ENCODE peak calls at places on chromosomes 12 and 14, in ten cellular contexts. V is psoas muscle; K is small intestine; B is upper lobe of left lung; T is IMR-90; F is breast epithelium; D is CD4-positive, alpha-beta T cell; S is GM23248; Y is Peyer's patch; X is stomach. Z is an unnamed sample.

GRCh38 chr12:31813305-31813704 is 84.5 kb upstream of the AMN1 start:
- DNase-seq in Y (no peak), D (no peak), B (no peak), X (no peak), F (no peak), T (no peak), S (no peak), V (no peak), K (peak; percentile 71), Z (no peak)

GRCh38 chr14:87170179-87170578 is 822.8 kb downstream of the GALC start:
- DNase-seq in B (no peak), S (no peak), F (no peak), K (no peak), T (no peak), X (no peak), V (no peak), Y (no peak), D (no peak), Z (no peak)

GRCh38 chr12:80412343-80412953 is 31.6 kb upstream of the PTPRQ start:
- DNase-seq in D (no peak), X (no peak), F (no peak), Y (no peak), V (no peak), S (peak; percentile 80), B (no peak), T (peak; percentile 69), K (peak; percentile 27), Z (no peak)

GRCh38 chr12:18054925-18055324 is 35.1 kb downstream of the RERGL start:
- DNase-seq in V (no peak), S (no peak), B (no peak), K (no peak), F (no peak), T (no peak), X (no peak), D (no peak), Y (no peak), Z (no peak)

GRCh38 chr14:32597771-32598170 is 268.7 kb downstream of the AKAP6 start:
- DNase-seq in Y (no peak), V (no peak), K (no peak), D (no peak), F (no peak), X (no peak), S (peak; percentile 43), B (no peak), T (no peak), Z (no peak)

GRCh38 chr14:30355431-30355913 is 203.5 kb upstream of the G2E3 start:
- DNase-seq in B (no peak), D (no peak), X (no peak), T (no peak), V (no peak), S (no peak), Y (no peak), F (no peak), K (no peak), Z (no peak)

GRCh38 chr12:127176804-127177203 is 1090.2 kb upstream of the TMEM132C start:
- DNase-seq in K (no peak), V (no peak), T (no peak), Y (no peak), X (no peak), S (no peak), F (no peak), B (no peak), D (no peak), Z (no peak)

GRCh38 chr12:66107451-66107915 is 23.1 kb downstream of the LLPH start:
- DNase-seq in S (peak; percentile 92), X (peak; percentile 31), V (peak; percentile 55), B (peak; percentile 49), Y (peak; percentile 36), F (no peak), D (no peak), T (peak; percentile 94), K (peak; percentile 87), Z (no peak)

GRCh38 chr14:73289729-73290128 is 52.4 kb downstream of the PAPLN start:
- DNase-seq in T (peak; percentile 51), Y (no peak), D (no peak), X (no peak), B (no peak), F (no peak), K (no peak), V (no peak), S (peak; percentile 57), Z (no peak)

GRCh38 chr14:37946819-37947218 is 260.9 kb upstream of the SSTR1 start:
- DNase-seq in K (no peak), V (no peak), F (no peak), T (no peak), D (no peak), S (no peak), B (no peak), X (no peak), Y (no peak), Z (no peak)

GRCh38 chr12:6323340-6323994 is 13.0 kb downstream of the PLEKHG6 start:
- DNase-seq in K (peak; percentile 63), F (no peak), S (peak; percentile 98), Y (no peak), B (peak; percentile 64), X (peak; percentile 42), V (peak; percentile 85), T (peak; percentile 94), D (no peak), Z (no peak)

GRCh38 chr14:99256483-99256874 is 15.5 kb downstream of the BCL11B start:
- DNase-seq in B (no peak), X (no peak), S (no peak), K (no peak), D (no peak), V (no peak), T (no peak), F (no peak), Y (no peak), Z (no peak)

GRCh38 chr12:122895757-122896636 is at the start of gene VPS37B:
- DNase-seq in B (peak; percentile 74), S (peak; percentile 92), D (peak; percentile 91), V (peak; percentile 90), Y (peak; percentile 82), X (peak; percentile 87), F (peak; percentile 77), K (peak; percentile 72), T (peak; percentile 90), Z (peak; percentile 53)

GRCh38 chr12:79881351-79881750 is 53.5 kb downstream of the PPP1R12A start:
- DNase-seq in V (no peak), T (no peak), S (no peak), F (no peak), D (no peak), K (no peak), X (no peak), Y (no peak), B (no peak), Z (no peak)

GRCh38 chr12:58601529-58601928 is 318.8 kb downstream of the LRIG3 start:
- DNase-seq in F (no peak), S (no peak), B (no peak), Y (no peak), V (no peak), T (no peak), D (no peak), K (no peak), X (no peak), Z (no peak)

DNA sequence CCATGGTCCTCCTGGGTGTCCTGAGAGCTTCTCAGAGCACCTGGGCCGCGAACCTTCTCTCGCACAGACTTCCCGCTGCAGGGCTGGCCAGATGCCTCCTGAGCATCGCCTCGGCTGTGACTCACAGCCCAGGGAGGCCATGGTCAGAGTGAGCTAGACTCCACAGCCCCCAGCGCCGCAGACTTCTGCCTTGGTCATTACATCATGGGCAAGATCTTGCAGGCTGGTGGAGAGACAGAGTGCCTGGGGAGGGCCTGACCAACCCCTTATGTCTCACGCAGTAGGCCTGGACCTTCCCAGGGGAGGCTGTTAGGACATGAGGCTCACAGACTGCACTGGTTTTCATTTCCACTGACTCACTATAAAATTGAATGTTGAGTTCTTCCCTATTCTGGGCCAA is 41.8 kb downstream of the SMOC1 start:
- DNase-seq in V (no peak), Y (no peak), X (no peak), T (peak; percentile 92), B (no peak), D (no peak), K (no peak), S (peak; percentile 86), F (no peak), Z (no peak)
- H3K27ac ChIP-seq in V (no peak overlapping the region), Y (no peak overlapping the region), X (no peak overlapping the region), T (no peak overlapping the region), B (no peak overlapping the region), D (no peak overlapping the region), K (no peak overlapping the region), S (peak overlapping the region; percentile 47), F (no peak overlapping the region), Z (no peak overlapping the region)

DNA sequence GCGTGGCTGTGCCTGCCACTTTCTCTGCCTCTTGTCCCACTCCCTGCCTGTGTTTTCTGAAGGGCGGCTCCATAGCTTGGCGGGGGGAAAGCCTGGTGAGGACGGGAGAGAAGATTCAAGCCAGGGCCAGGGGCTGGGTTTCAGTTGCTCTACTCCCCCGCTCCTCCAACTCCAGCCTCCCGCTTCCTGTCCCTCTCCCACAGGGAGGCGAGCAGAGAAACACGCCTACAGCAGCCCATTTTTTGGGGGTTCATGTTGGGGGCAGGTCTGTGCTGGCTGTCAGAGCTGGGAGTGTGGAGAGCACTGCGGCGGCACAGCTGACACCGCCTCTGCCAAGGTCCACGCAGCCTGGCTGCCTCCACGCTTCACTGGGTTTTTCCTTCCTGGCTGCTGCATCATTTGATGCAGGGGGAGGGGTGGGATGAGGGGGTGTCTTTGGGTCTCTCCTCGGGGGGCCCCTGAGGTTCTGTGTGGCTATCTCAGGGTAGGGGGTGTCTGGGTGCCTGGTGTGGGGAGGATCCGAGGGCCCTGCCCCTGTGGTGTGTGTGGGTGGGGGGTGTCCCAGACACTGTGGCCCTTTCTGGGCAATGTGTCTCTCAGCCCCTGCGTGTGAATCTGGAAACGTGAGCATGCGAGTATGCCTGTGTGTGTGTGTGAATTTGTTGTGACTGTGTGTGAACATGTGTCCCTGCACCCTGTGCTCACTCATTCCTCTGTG is 10.7 kb upstream of the KRT80 start:
- DNase-seq in Y (no peak), K (no peak), V (no peak), T (peak; percentile 16), X (no peak), F (no peak), S (peak; percentile 63), B (no peak), D (no peak), Z (no peak)
- H3K27ac ChIP-seq in Y (no peak overlapping the region), K (no peak overlapping the region), V (no peak overlapping the region), T (peak overlapping the region; percentile 3), X (no peak overlapping the region), F (peak overlapping the region; percentile 88), S (peak overlapping the region; percentile 85), B (peak overlapping the region; percentile 64), D (no peak overlapping the region), Z (no peak overlapping the region)

GRCh38 chr12:20507711-20508110 is 139.4 kb downstream of the PDE3A start:
- DNase-seq in D (no peak), S (no peak), B (no peak), K (no peak), T (no peak), F (no peak), Y (no peak), X (no peak), V (no peak), Z (no peak)
- H3K27ac ChIP-seq in D (no peak overlapping the region), S (no peak overlapping the region), B (no peak overlapping the region), K (no peak overlapping the region), T (no peak overlapping the region), F (no peak overlapping the region), Y (no peak overlapping the region), X (no peak overlapping the region), V (no peak overlapping the region), Z (no peak overlapping the region)

DNA sequence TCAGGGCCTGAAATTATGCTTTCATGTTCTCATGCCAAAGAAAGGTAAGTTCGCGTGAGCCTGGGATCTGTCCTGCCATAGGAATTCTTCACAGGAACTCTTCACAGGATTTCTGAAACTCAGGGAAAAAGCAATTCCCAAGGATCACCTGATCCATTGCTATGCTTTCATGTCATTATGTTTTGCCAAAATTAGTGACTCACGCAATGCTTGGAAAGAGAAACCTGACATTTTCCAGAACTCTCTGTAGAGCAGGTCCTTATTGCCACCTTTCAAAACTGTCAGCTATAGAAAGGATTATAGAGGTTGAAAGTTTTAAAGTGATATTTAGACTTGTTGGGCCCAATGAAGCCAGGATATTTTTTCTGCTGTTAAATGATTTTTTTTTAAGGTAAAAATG is 6.3 kb upstream of the KCNJ8 start:
- DNase-seq in K (no peak), D (no peak), B (no peak), S (no peak), F (no peak), V (no peak), T (no peak), X (no peak), Y (no peak), Z (no peak)
- H3K27ac ChIP-seq in K (no peak overlapping the region), D (no peak overlapping the region), B (no peak overlapping the region), S (no peak overlapping the region), F (no peak overlapping the region), V (no peak overlapping the region), T (no peak overlapping the region), X (peak overlapping the region; percentile 92), Y (peak overlapping the region; percentile 51), Z (no peak overlapping the region)

Z was measured in caudate nucleus.